ENCODE peak calls at places on chromosomes 1 and 21, in seven cellular contexts. Y, B, E, X, Z, W and G are unnamed samples.

GRCh38 chr1:21663951-21664805 is 5.0 kb downstream of the RAP1GAP start:
- DNase-seq in Y (peak), B (no peak), E (no peak), X (no peak), Z (no peak), W (no peak), G (no peak)

GRCh38 chr1:232177438-232177837 is 452.5 kb downstream of the SIPA1L2 start:
- DNase-seq in Y (no peak), B (no peak), E (no peak), X (no peak), Z (no peak), W (no peak), G (no peak)

GRCh38 chr1:3948344-3948743 is 48.3 kb upstream of the C1orf174 start:
- DNase-seq in Y (no peak), B (no peak), E (no peak), X (no peak), Z (no peak), W (no peak), G (no peak)

GRCh38 chr1:184036517-184036949 is 995 bp downstream of the COLGALT2 start:
- DNase-seq in Y (peak), B (peak), E (no peak), X (peak), Z (peak), W (peak), G (peak)

GRCh38 chr1:87899746-87900145 is 571.1 kb downstream of the LMO4 start:
- DNase-seq in Y (no peak), B (no peak), E (no peak), X (no peak), Z (no peak), W (no peak), G (no peak)

GRCh38 chr1:175481126-175482071 is 262.0 kb downstream of the TNR start:
- DNase-seq in Y (no peak), B (peak), E (no peak), X (peak), Z (no peak), W (no peak), G (peak)

GRCh38 chr1:54528613-54529012 is 19.4 kb upstream of the ACOT11 start:
- DNase-seq in Y (no peak), B (no peak), E (no peak), X (no peak), Z (no peak), W (no peak), G (no peak)

GRCh38 chr1:207965602-207966387 is 54.9 kb upstream of the CD34 start:
- DNase-seq in Y (no peak), B (no peak), E (no peak), X (no peak), Z (no peak), W (no peak), G (no peak)

GRCh38 chr1:208242829-208243521 is 1.2 kb downstream of the PLXNA2 start:
- DNase-seq in Y (peak), B (peak), E (no peak), X (no peak), Z (no peak), W (no peak), G (no peak)

GRCh38 chr1:93578911-93579825 is 102.5 kb downstream of the BCAR3 start:
- DNase-seq in Y (no peak), B (no peak), E (no peak), X (no peak), Z (no peak), W (peak), G (no peak)

GRCh38 chr1:109877320-109877771 is 33.3 kb upstream of the CSF1 start:
- DNase-seq in Y (no peak), B (peak), E (peak), X (no peak), Z (no peak), W (peak), G (no peak)

GRCh38 chr1:206926286-206926685 is 4.5 kb upstream of the FCMR start:
- DNase-seq in Y (no peak), B (no peak), E (no peak), X (no peak), Z (no peak), W (no peak), G (no peak)

GRCh38 chr1:206931709-206932108 is 10.0 kb upstream of the FCMR start:
- DNase-seq in Y (no peak), B (no peak), E (no peak), X (no peak), Z (no peak), W (no peak), G (no peak)

GRCh38 chr1:206932271-206932670 is 10.5 kb upstream of the FCMR start:
- DNase-seq in Y (no peak), B (no peak), E (no peak), X (no peak), Z (no peak), W (no peak), G (no peak)

GRCh38 chr1:206930210-206930798 is 8.6 kb upstream of the FCMR start:
- DNase-seq in Y (no peak), B (no peak), E (no peak), X (peak), Z (no peak), W (no peak), G (peak)

DNA sequence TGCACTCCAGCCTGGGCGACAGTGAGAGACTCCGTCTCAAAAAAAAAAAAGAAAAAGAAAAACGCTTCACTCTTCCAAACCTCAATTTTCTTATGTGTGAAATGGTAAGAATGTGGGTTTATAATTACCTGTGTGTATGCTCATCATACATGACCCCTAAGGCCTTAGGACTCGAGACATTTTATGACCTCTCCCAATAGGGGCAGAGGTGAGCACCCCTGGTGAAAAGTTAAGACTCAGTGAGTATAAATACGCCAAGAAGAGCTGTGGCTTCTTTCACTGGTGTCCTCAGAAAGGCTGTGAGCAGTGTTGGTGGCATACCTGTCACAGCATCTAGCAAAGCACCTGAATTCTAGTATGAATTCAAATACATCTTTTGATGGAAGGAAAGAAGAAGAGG is 7.8 kb upstream of the FCMR start:
- DNase-seq in Y (no peak), B (no peak), E (no peak), X (no peak), Z (no peak), W (no peak), G (no peak)
- TF ChIP-seq CTCF in Y (no peak), B (no peak), E (no peak), X (no peak), Z (no peak), W (no peak), G (no peak)

DNA sequence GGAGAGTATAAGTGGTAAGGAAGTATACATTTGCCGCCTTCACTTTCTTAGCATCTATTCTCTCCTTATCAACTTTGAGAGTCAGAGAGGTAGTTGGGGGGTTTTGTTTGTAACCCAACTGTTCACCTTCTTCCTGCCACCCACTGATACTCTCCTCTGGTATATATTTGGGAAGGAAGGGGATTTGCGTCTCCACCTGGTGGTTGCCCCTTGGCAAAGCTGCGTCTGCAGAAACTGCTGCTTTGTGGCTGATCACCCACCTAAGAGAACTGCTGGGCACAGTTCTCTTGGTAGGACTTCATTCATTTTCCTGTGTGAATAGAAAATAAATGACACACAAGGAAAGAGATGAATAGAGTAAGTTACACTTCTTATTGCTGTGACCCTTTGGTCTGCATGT is 87.0 kb downstream of the SYT14 start:
- DNase-seq in Y (no peak), B (no peak), E (no peak), X (no peak), Z (no peak), W (no peak), G (no peak)
- TF ChIP-seq CTCF in Y (no peak), B (no peak), E (no peak), X (no peak), Z (no peak), W (no peak), G (no peak)

GRCh38 chr1:15911927-15912326 is 64.0 kb downstream of the ZBTB17 start:
- DNase-seq in Y (no peak), B (no peak), E (no peak), X (no peak), Z (no peak), W (no peak), G (no peak)

GRCh38 chr1:15915991-15916390 is 59.9 kb downstream of the ZBTB17 start:
- DNase-seq in Y (no peak), B (peak), E (no peak), X (no peak), Z (no peak), W (no peak), G (no peak)

GRCh38 chr1:15916916-15917315 is 59.0 kb downstream of the ZBTB17 start:
- DNase-seq in Y (no peak), B (no peak), E (no peak), X (no peak), Z (no peak), W (no peak), G (no peak)

GRCh38 chr1:15919316-15919715 is 56.6 kb downstream of the ZBTB17 start:
- DNase-seq in Y (no peak), B (peak), E (no peak), X (peak), Z (no peak), W (no peak), G (peak)

GRCh38 chr1:15916417-15916816 is 59.5 kb downstream of the ZBTB17 start:
- DNase-seq in Y (no peak), B (peak), E (no peak), X (no peak), Z (no peak), W (no peak), G (no peak)
- TF ChIP-seq CTCF in Y (no peak), B (no peak), E (no peak), X (no peak), Z (no peak), W (no peak), G (no peak)

GRCh38 chr21:32917392-32918135 is 108.2 kb upstream of the OLIG2 start:
- DNase-seq in Y (no peak), B (no peak), E (peak), X (no peak), Z (no peak), W (peak), G (no peak)

GRCh38 chr21:32916088-32916487 is 109.6 kb upstream of the OLIG2 start:
- DNase-seq in Y (no peak), B (no peak), E (no peak), X (no peak), Z (no peak), W (no peak), G (no peak)

GRCh38 chr21:32920474-32920873 is 105.3 kb upstream of the OLIG2 start:
- DNase-seq in Y (no peak), B (no peak), E (no peak), X (no peak), Z (no peak), W (no peak), G (no peak)

GRCh38 chr21:32916522-32917099 is 109.1 kb upstream of the OLIG2 start:
- DNase-seq in Y (no peak), B (no peak), E (no peak), X (no peak), Z (no peak), W (no peak), G (no peak)

GRCh38 chr21:32918467-32919140 is 107.1 kb upstream of the OLIG2 start:
- DNase-seq in Y (no peak), B (no peak), E (no peak), X (no peak), Z (no peak), W (no peak), G (no peak)
- TF ChIP-seq CTCF in Y (no peak), B (no peak), E (no peak), X (no peak), Z (no peak), W (no peak), G (no peak)

GRCh38 chr1:150615346-150616201 is 13.8 kb downstream of the ENSA start:
- DNase-seq in Y (no peak), B (no peak), E (no peak), X (no peak), Z (no peak), W (no peak), G (no peak)

GRCh38 chr1:150622219-150622975 is 7.0 kb downstream of the ENSA start:
- DNase-seq in Y (no peak), B (peak), E (peak), X (no peak), Z (no peak), W (peak), G (peak)

GRCh38 chr1:150621497-150622113 is 7.8 kb downstream of the ENSA start:
- DNase-seq in Y (no peak), B (peak), E (peak), X (peak), Z (peak), W (no peak), G (peak)

GRCh38 chr1:150620919-150621318 is 8.5 kb downstream of the ENSA start:
- DNase-seq in Y (no peak), B (no peak), E (no peak), X (no peak), Z (no peak), W (no peak), G (no peak)

DNA sequence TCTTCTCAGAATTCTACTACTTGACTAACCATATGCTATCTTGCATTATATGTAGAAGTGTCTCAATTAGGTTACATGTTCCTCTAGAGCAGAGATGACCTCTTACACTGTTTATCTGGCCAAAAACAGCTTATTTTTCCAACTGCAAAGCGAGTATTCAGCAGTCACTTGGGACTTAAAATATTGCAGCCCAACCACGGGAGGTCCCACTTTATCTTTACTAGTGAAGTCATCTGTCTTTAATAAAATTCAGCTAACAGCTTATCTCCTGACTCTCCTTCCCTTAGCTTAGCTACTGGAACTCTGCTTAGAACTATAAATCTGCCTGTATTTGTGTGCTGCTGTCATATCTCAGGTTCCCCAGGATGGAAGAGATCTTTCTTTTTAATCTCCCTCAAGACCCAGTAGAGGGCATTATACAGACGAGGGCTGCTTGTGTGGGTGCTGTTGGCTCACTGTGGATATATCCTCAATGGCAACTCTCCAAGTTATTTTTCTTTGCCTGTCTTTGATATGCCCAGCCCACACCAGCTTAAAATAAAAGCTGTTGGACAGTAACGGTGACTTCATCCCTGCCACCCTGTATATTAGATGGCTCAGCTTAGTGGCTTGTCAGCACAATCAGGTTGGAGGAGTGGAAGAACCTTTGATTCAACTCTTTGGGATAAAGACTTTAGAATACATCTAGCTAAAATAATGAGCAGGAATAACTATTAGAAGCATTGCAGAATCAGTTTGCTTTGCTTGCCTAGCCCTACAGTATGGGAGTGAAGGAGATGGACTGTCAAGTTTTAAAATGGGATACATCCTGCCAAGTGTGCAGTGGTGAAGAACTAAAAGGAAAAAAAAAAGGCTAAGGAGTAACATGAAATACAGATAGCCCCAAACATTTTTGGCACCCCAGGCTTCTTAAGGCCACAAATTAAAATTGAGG is 9.6 kb downstream of the ENSA start:
- DNase-seq in Y (no peak), B (peak), E (no peak), X (no peak), Z (no peak), W (no peak), G (no peak)
- TF ChIP-seq CTCF in Y (no peak), B (peak), E (no peak), X (no peak), Z (no peak), W (peak), G (no peak)

GRCh38 chr1:53501065-53502005 is 42.1 kb downstream of the DMRTB1 start:
- DNase-seq in Y (no peak), B (no peak), E (no peak), X (no peak), Z (no peak), W (no peak), G (no peak)
- TF ChIP-seq CTCF in Y (no peak), B (no peak), E (no peak), X (no peak), Z (no peak), W (no peak), G (no peak)

GRCh38 chr1:205066221-205066818 is 17.9 kb downstream of the TMEM81 start:
- DNase-seq in Y (no peak), B (no peak), E (no peak), X (no peak), Z (no peak), W (no peak), G (no peak)
- TF ChIP-seq CTCF in Y (no peak), B (no peak), E (no peak), X (no peak), Z (no peak), W (peak), G (no peak)

GRCh38 chr1:31517301-31517700 is 59.0 kb upstream of the TINAGL1 start:
- DNase-seq in Y (no peak), B (no peak), E (no peak), X (no peak), Z (no peak), W (no peak), G (no peak)
- TF ChIP-seq CTCF in Y (no peak), B (no peak), E (no peak), X (no peak), Z (no peak), W (no peak), G (no peak)

GRCh38 chr1:114331936-114332335 is 178.3 kb upstream of the SYT6 start:
- DNase-seq in Y (no peak), B (no peak), E (no peak), X (no peak), Z (no peak), W (no peak), G (no peak)
- TF ChIP-seq CTCF in Y (no peak), B (no peak), E (no peak), X (no peak), Z (no peak), W (no peak), G (no peak)